ENCODE peak calls at places on chromosomes 5 and 9, in four cellular contexts. K is mesendoderm, U is H9, Y is H1. E is an unnamed sample.

GRCh38 chr5:105868038-105868775 is 1802.5 kb downstream of the EFNA5 start:
- DNase-seq in U (no peak), Y (no peak), K (no peak), E (no peak)

GRCh38 chr5:147093138-147093537 is 141.7 kb upstream of the STK32A start:
- DNase-seq in K (no peak), U (no peak), Y (no peak), E (peak; percentile 1)

GRCh38 chr9:37025381-37026084 is 8.5 kb downstream of the PAX5 start:
- DNase-seq in U (peak; percentile 45), K (peak; percentile 18), Y (no peak), E (no peak)

GRCh38 chr5:134451618-134452505 is 40.2 kb upstream of the CDKN2AIPNL start:
- DNase-seq in U (no peak), Y (no peak), K (no peak), E (peak; percentile 86)

GRCh38 chr5:161378701-161379100 is 167.8 kb downstream of the GABRB2 start:
- DNase-seq in U (no peak), K (no peak), Y (no peak), E (no peak)

GRCh38 chr5:176447538-176447981 is 625 bp upstream of the FAF2 start:
- DNase-seq in Y (peak; percentile 78), U (no peak), K (no peak), E (no peak)

GRCh38 chr5:56638061-56638621 is 177.2 kb upstream of the MAP3K1 start:
- DNase-seq in K (peak; percentile 59), U (no peak), Y (no peak), E (no peak)

GRCh38 chr5:66967826-66968262 is 228.8 kb downstream of the CD180 start:
- DNase-seq in Y (no peak), K (no peak), U (no peak), E (peak; percentile 53)

GRCh38 chr5:80877592-80877991 is 82.6 kb upstream of the RASGRF2 start:
- DNase-seq in Y (no peak), K (no peak), U (no peak), E (no peak)

GRCh38 chr9:706073-706472 is 135.4 kb upstream of the DMRT1 start:
- DNase-seq in Y (no peak), K (no peak), U (no peak), E (no peak)

GRCh38 chr5:88833371-88834107 is 49.4 kb downstream of the MEF2C start:
- DNase-seq in U (no peak), K (peak; percentile 12), Y (no peak), E (peak; percentile 74)

GRCh38 chr5:177610770-177611445 is 11.0 kb downstream of the B4GALT7 start:
- DNase-seq in U (no peak), Y (peak; percentile 43), K (no peak), E (no peak)

GRCh38 chr5:131810510-131811249 is 13.9 kb upstream of the FNIP1 start:
- DNase-seq in Y (no peak), K (peak; percentile 37), U (no peak), E (peak; percentile 41)

GRCh38 chr9:81871695-81872094 is 56.5 kb upstream of the SPATA31D4 start:
- DNase-seq in Y (no peak), K (peak; percentile 56), U (no peak), E (peak; percentile 82)

GRCh38 chr5:15807861-15808260 is 307.9 kb downstream of the FBXL7 start:
- DNase-seq in Y (no peak), U (no peak), K (no peak), E (peak; percentile 28)

GRCh38 chr5:137155621-137156020 is 343.5 kb downstream of the SPOCK1 start:
- DNase-seq in Y (no peak), K (no peak), U (peak; percentile 17), E (no peak)

GRCh38 chr5:14268738-14269137 is 125.6 kb downstream of the TRIO start:
- DNase-seq in Y (no peak), K (no peak), U (no peak), E (peak; percentile 50)

GRCh38 chr5:31854181-31854624 is 215.3 kb downstream of the PDZD2 start:
- DNase-seq in Y (peak; percentile 68), K (peak; percentile 90), U (peak; percentile 67), E (peak; percentile 26)

GRCh38 chr5:173789031-173789920 is 98.9 kb upstream of the CPEB4 start:
- DNase-seq in Y (no peak), K (no peak), U (no peak), E (peak; percentile 78)

GRCh38 chr9:93899609-93900435 is 55.3 kb downstream of the BARX1 start:
- DNase-seq in U (no peak), K (no peak), Y (peak; percentile 34), E (no peak)

GRCh38 chr5:163908253-163908652 is 402.8 kb downstream of the MAT2B start:
- DNase-seq in K (no peak), Y (no peak), U (no peak), E (no peak)

GRCh38 chr5:59241119-59241518 is 652.4 kb downstream of the PDE4D start:
- DNase-seq in U (no peak), K (no peak), Y (no peak), E (no peak)

GRCh38 chr5:96079075-96079474 is 117.4 kb upstream of the ELL2 start:
- DNase-seq in Y (no peak), U (no peak), K (peak; percentile 59), E (peak; percentile 97)

GRCh38 chr5:37721447-37721871 is 118.4 kb downstream of the GDNF start:
- DNase-seq in Y (no peak), U (no peak), K (no peak), E (peak; percentile 36)

GRCh38 chr5:62779010-62779422 is 200.4 kb downstream of the LRRC70 start:
- DNase-seq in K (peak; percentile 82), Y (no peak), U (peak; percentile 41), E (peak; percentile 60)

GRCh38 chr5:14299666-14300065 is 156.5 kb downstream of the TRIO start:
- DNase-seq in Y (no peak), K (no peak), U (no peak), E (no peak)

GRCh38 chr5:126166368-126166767 is 256.8 kb upstream of the GRAMD2B start:
- DNase-seq in U (no peak), Y (no peak), K (no peak), E (no peak)

GRCh38 chr5:128097224-128097623 is 13.7 kb downstream of the SLC12A2 start:
- DNase-seq in U (no peak), Y (no peak), K (no peak), E (no peak)
- H3K56ac ChIP-seq in U (no peak overlapping the region), Y (no peak overlapping the region), K (no peak overlapping the region), E (no peak overlapping the region)

GRCh38 chr9:134410078-134410834 is 84.0 kb downstream of the RXRA start:
- DNase-seq in Y (no peak), U (no peak), K (no peak), E (no peak)
- H3K79me1 ChIP-seq in Y (peaks cover 7% of the 10 kb centered on the region), U (no peaks in the 10 kb centered on the region), K (no peaks in the 10 kb centered on the region), E (peaks cover 14% of the 10 kb centered on the region)

GRCh38 chr9:80489329-80489728 is 917.6 kb downstream of the TLE4 start:
- DNase-seq in U (no peak), K (no peak), Y (no peak), E (no peak)

GRCh38 chr9:80485420-80485819 is 913.7 kb downstream of the TLE4 start:
- DNase-seq in K (no peak), Y (no peak), U (no peak), E (peak; percentile 1)

GRCh38 chr9:80492221-80492620 is 920.5 kb downstream of the TLE4 start:
- DNase-seq in K (peak; percentile 46), Y (no peak), U (no peak), E (peak; percentile 43)

GRCh38 chr9:80496901-80497565 is 925.3 kb downstream of the TLE4 start:
- DNase-seq in Y (no peak), K (no peak), U (no peak), E (no peak)

GRCh38 chr9:80491086-80491749 is 919.5 kb downstream of the TLE4 start:
- DNase-seq in K (no peak), U (no peak), Y (no peak), E (no peak)
- H3K56ac ChIP-seq in K (no peak overlapping the region), U (no peak overlapping the region), Y (no peak overlapping the region), E (no peak overlapping the region)

GRCh38 chr5:141523991-141524390 is 35.1 kb downstream of the PCDHGC5 start:
- DNase-seq in U (no peak), Y (no peak), K (no peak), E (no peak)

GRCh38 chr5:141522301-141522700 is 33.4 kb downstream of the PCDHGC5 start:
- DNase-seq in U (no peak), K (no peak), Y (no peak), E (no peak)

GRCh38 chr5:141519605-141520288 is 30.9 kb downstream of the PCDHGC5 start:
- DNase-seq in Y (no peak), U (no peak), K (no peak), E (peak; percentile 43)

GRCh38 chr5:141518616-141519015 is 29.7 kb downstream of the PCDHGC5 start:
- DNase-seq in K (no peak), U (no peak), Y (no peak), E (no peak)

DNA sequence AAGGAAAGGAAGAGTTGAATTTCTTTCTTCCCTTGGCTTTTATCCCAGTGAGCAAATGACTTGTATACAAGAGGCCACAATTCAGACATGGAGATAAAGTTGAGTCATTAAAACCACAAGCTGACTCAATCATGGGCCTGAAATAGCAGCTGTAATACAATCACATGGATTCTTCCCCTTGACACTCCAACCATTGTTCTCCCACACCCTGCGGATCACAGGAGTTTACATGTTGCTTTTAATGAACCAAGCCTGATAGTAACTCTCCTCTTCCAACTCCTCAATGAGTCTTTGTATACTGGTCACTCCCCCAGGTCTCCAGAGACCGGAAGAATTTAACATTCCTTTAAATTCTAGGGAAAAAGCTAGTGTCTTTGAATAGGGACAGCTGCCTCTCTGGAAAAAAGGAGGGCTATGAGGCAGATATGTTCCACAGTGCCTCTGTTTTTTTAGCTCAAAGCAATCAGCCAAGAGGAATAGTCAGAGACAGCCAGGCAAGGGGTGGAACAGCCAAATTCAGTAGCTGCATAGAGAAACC is 32.4 kb downstream of the PCDHGC5 start:
- DNase-seq in K (peak; percentile 79), Y (no peak), U (no peak), E (peak; percentile 100)
- H3K79me1 ChIP-seq in K (peaks cover 5% of the 10 kb centered on the region), Y (no peaks in the 10 kb centered on the region), U (peaks cover 2% of the 10 kb centered on the region), E (peaks cover 46% of the 10 kb centered on the region)

DNA sequence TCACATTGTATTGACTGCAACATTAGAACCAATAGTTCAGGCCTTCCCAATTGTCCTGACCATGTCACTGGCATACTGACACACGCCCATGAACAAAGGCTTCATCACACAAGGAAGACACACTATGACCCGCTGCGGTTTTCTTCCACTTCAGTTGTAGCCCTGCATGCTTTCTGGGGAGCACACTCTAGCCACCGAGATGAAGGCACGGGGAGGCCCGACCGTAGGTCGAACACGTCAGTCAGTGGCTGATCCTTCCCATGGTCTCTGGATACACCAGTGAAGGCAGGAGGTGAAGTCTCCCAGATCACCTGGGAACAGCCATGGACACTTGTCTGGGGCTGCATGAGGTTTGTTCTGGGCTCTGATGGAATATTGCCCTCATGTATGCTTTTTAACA is 224.7 kb downstream of the FSTL4 start:
- DNase-seq in Y (no peak), K (no peak), U (peak; percentile 12), E (no peak)
- H3K56ac ChIP-seq in Y (no peak overlapping the region), K (no peak overlapping the region), U (no peak overlapping the region), E (no peak overlapping the region)

GRCh38 chr5:885529-885928 is 7.1 kb downstream of the BRD9 start:
- DNase-seq in K (no peak), U (no peak), Y (no peak), E (no peak)
- H3K79me1 ChIP-seq in K (peaks cover 44% of the 10 kb centered on the region), U (peaks cover 10% of the 10 kb centered on the region), Y (peaks cover 24% of the 10 kb centered on the region), E (peaks cover 43% of the 10 kb centered on the region)

GRCh38 chr5:171625646-171626045 is 160.0 kb upstream of the SMIM23 start:
- DNase-seq in Y (no peak), K (no peak), U (no peak), E (no peak)
- H3K56ac ChIP-seq in Y (no peak overlapping the region), K (no peak overlapping the region), U (no peak overlapping the region), E (no peak overlapping the region)

E was measured in IMR-90.